ENCODE peak calls at places on chromosomes 6 and 20, in seven cellular contexts. One of them, this sample, is unnamed.

GRCh38 chr6:53327017-53327395 is 21.7 kb downstream of the ELOVL5 start:
- DNase-seq in mammary epithelial cell: peak
- DNase-seq in GM20000: no peak
- DNase-seq in ovary: no peak
- DNase-seq in IMR-90: peak
- DNase-seq in astrocyte: no peak
- DNase-seq in HFFc6: peak
- DNase-seq in this sample: no peak

GRCh38 chr6:69816017-69816416 is 19.2 kb upstream of the LMBRD1 start:
- DNase-seq in mammary epithelial cell: no peak
- DNase-seq in GM20000: no peak
- DNase-seq in ovary: no peak
- DNase-seq in IMR-90: no peak
- DNase-seq in astrocyte: no peak
- DNase-seq in HFFc6: no peak
- DNase-seq in this sample: no peak

GRCh38 chr6:159935633-159936032 is 33.2 kb upstream of the IGF2R start:
- DNase-seq in mammary epithelial cell: peak
- DNase-seq in GM20000: no peak
- DNase-seq in ovary: no peak
- DNase-seq in IMR-90: peak
- DNase-seq in astrocyte: peak
- DNase-seq in HFFc6: peak
- DNase-seq in this sample: no peak

GRCh38 chr6:13272131-13273046 is 55.9 kb downstream of the TBC1D7 start:
- DNase-seq in mammary epithelial cell: no peak
- DNase-seq in GM20000: peak
- DNase-seq in ovary: no peak
- DNase-seq in IMR-90: no peak
- DNase-seq in astrocyte: peak
- DNase-seq in HFFc6: no peak
- DNase-seq in this sample: no peak

GRCh38 chr20:42093041-42093440 is 474.9 kb upstream of the CHD6 start:
- DNase-seq in mammary epithelial cell: no peak
- DNase-seq in GM20000: no peak
- DNase-seq in ovary: no peak
- DNase-seq in IMR-90: no peak
- DNase-seq in astrocyte: no peak
- DNase-seq in HFFc6: no peak
- DNase-seq in this sample: no peak

GRCh38 chr6:17985934-17986655 is 1.3 kb downstream of the KIF13A start:
- DNase-seq in mammary epithelial cell: no peak
- DNase-seq in GM20000: no peak
- DNase-seq in ovary: no peak
- DNase-seq in IMR-90: no peak
- DNase-seq in astrocyte: no peak
- DNase-seq in HFFc6: no peak
- DNase-seq in this sample: no peak

GRCh38 chr20:34562643-34563042 is 4.1 kb downstream of the MAP1LC3A start:
- DNase-seq in mammary epithelial cell: no peak
- DNase-seq in GM20000: no peak
- DNase-seq in ovary: no peak
- DNase-seq in IMR-90: peak
- DNase-seq in astrocyte: no peak
- DNase-seq in HFFc6: no peak
- DNase-seq in this sample: no peak

GRCh38 chr6:151069641-151070040 is 170.1 kb upstream of the AKAP12 start:
- DNase-seq in mammary epithelial cell: no peak
- DNase-seq in GM20000: no peak
- DNase-seq in ovary: no peak
- DNase-seq in IMR-90: no peak
- DNase-seq in astrocyte: no peak
- DNase-seq in HFFc6: no peak
- DNase-seq in this sample: no peak

GRCh38 chr6:55827818-55828522 is 47.4 kb downstream of the BMP5 start:
- DNase-seq in mammary epithelial cell: no peak
- DNase-seq in GM20000: no peak
- DNase-seq in ovary: no peak
- DNase-seq in IMR-90: peak
- DNase-seq in astrocyte: peak
- DNase-seq in HFFc6: no peak
- DNase-seq in this sample: no peak

GRCh38 chr6:29834564-29835436 is 7.2 kb downstream of the HLA-G start:
- DNase-seq in mammary epithelial cell: peak
- DNase-seq in GM20000: peak
- DNase-seq in ovary: no peak
- DNase-seq in IMR-90: no peak
- DNase-seq in astrocyte: no peak
- DNase-seq in HFFc6: peak
- DNase-seq in this sample: peak

DNA sequence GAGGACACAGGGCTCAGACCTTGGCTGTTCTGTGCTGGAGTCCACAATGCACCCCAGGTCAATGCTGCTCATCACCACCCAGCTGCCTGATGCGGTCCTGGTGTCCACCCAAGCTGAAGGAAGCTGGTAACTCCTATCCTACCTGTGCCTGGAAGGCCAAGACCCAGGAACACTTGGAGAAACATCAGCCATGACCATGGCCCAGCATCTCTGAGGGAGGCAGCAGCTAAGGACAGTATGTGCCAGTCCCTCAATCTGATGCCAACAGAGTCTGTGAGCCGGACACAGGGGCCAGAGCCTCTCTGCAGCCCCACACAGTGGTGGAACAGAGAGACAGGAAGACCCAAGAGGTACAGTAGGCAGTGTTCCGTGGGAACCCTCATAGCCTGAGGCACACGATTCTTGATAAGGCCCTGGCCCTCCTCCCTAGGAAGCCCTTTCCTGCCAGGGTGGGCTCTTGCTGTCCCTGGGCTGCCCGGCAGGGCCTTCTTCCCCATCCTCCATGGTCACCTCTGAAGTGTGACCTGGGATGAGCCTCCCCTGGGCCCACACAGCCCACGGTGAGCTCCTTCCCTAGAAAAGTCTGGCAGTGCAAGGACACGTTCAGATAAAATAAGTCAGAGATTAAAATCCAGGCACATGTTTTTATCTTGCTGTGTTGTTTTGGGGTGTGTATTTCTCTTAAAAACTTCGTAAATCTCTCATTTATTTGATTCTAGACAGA is 170.7 kb downstream of the THBS2 start:
- DNase-seq in mammary epithelial cell: no peak
- DNase-seq in GM20000: no peak
- DNase-seq in ovary: no peak
- DNase-seq in IMR-90: no peak
- DNase-seq in astrocyte: no peak
- DNase-seq in HFFc6: no peak
- DNase-seq in this sample: no peak
- TF ChIP-seq CTCF in mammary epithelial cell: no peak
- TF ChIP-seq CTCF in GM20000: no peak
- TF ChIP-seq CTCF in ovary: no peak
- TF ChIP-seq CTCF in IMR-90: no peak
- TF ChIP-seq CTCF in astrocyte: no peak
- TF ChIP-seq CTCF in HFFc6: no peak
- TF ChIP-seq CTCF in this sample: no peak

GRCh38 chr20:44109951-44110361 is 77.0 kb downstream of the JPH2 start:
- DNase-seq in mammary epithelial cell: no peak
- DNase-seq in GM20000: no peak
- DNase-seq in ovary: no peak
- DNase-seq in IMR-90: no peak
- DNase-seq in astrocyte: peak
- DNase-seq in HFFc6: no peak
- DNase-seq in this sample: no peak
- TF ChIP-seq CTCF in mammary epithelial cell: peak
- TF ChIP-seq CTCF in GM20000: no peak
- TF ChIP-seq CTCF in ovary: no peak
- TF ChIP-seq CTCF in IMR-90: peak
- TF ChIP-seq CTCF in astrocyte: no peak
- TF ChIP-seq CTCF in HFFc6: peak
- TF ChIP-seq CTCF in this sample: peak

GRCh38 chr6:100726741-100727140 is 154.4 kb downstream of the ASCC3 start:
- DNase-seq in mammary epithelial cell: no peak
- DNase-seq in GM20000: no peak
- DNase-seq in ovary: no peak
- DNase-seq in IMR-90: peak
- DNase-seq in astrocyte: peak
- DNase-seq in HFFc6: peak
- DNase-seq in this sample: no peak
- TF ChIP-seq CTCF in mammary epithelial cell: no peak
- TF ChIP-seq CTCF in GM20000: no peak
- TF ChIP-seq CTCF in ovary: no peak
- TF ChIP-seq CTCF in IMR-90: no peak
- TF ChIP-seq CTCF in astrocyte: no peak
- TF ChIP-seq CTCF in HFFc6: no peak
- TF ChIP-seq CTCF in this sample: no peak

GRCh38 chr6:157119502-157120027 is 203.8 kb downstream of the TMEM242 start:
- DNase-seq in mammary epithelial cell: no peak
- DNase-seq in GM20000: no peak
- DNase-seq in ovary: no peak
- DNase-seq in IMR-90: no peak
- DNase-seq in astrocyte: no peak
- DNase-seq in HFFc6: no peak
- DNase-seq in this sample: no peak
- TF ChIP-seq CTCF in mammary epithelial cell: no peak
- TF ChIP-seq CTCF in GM20000: no peak
- TF ChIP-seq CTCF in ovary: no peak
- TF ChIP-seq CTCF in IMR-90: no peak
- TF ChIP-seq CTCF in astrocyte: no peak
- TF ChIP-seq CTCF in HFFc6: no peak
- TF ChIP-seq CTCF in this sample: no peak